ENCODE peak calls at places on chromosomes 6 and 20, in five cellular contexts. V is MM.1S, J is BJ, Q is psoas muscle, P is AG10803. Z is an unnamed sample.

GRCh38 chr6:167779123-167779992 is 47.4 kb upstream of the AFDN start:
- DNase-seq in P (no peak), Q (no peak), J (no peak), V (no peak), Z (no peak)

GRCh38 chr20:64188682-64189529 is 24.7 kb downstream of the MYT1 start:
- DNase-seq in V (no peak), Q (no peak), P (peak), J (no peak), Z (no peak)

GRCh38 chr20:58716476-58717277 is 24.1 kb downstream of the NPEPL1 start:
- DNase-seq in J (no peak), V (no peak), Q (peak), P (no peak), Z (no peak)

GRCh38 chr6:45922728-45923351 is 92.8 kb downstream of the CLIC5 start:
- DNase-seq in J (no peak), Q (peak), V (peak), P (peak), Z (peak)

GRCh38 chr6:142385352-142385751 is 83.5 kb downstream of the ADGRG6 start:
- DNase-seq in J (no peak), Q (no peak), V (no peak), P (no peak), Z (no peak)

GRCh38 chr6:73854998-73855718 is 159.2 kb downstream of the CD109 start:
- DNase-seq in V (peak), J (no peak), Q (no peak), P (peak), Z (peak)

GRCh38 chr20:48530957-48531356 is 296.8 kb downstream of the PREX1 start:
- DNase-seq in P (no peak), Q (no peak), J (no peak), V (no peak), Z (no peak)

GRCh38 chr20:37392441-37393195 is 46.7 kb downstream of the SRC start:
- DNase-seq in J (no peak), Q (peak), V (peak), P (no peak), Z (no peak)

GRCh38 chr20:46084805-46085792 is 4.7 kb downstream of the NCOA5 start:
- DNase-seq in V (no peak), P (peak), J (no peak), Q (no peak), Z (no peak)

GRCh38 chr6:21309791-21310190 is 283.8 kb upstream of the SOX4 start:
- DNase-seq in V (no peak), J (no peak), Q (no peak), P (no peak), Z (no peak)

GRCh38 chr20:13692802-13693736 is 54.3 kb upstream of the TASP1 start:
- DNase-seq in J (no peak), P (no peak), V (no peak), Q (no peak), Z (no peak)
- H3K4me3 ChIP-seq in J (no peak), P (no peak), V (no peak), Q (no peak), Z (no peak)

GRCh38 chr6:43855247-43855646 is 85.2 kb downstream of the VEGFA start:
- DNase-seq in P (no peak), V (no peak), Q (no peak), J (no peak), Z (no peak)

GRCh38 chr6:43859213-43859612 is 89.2 kb downstream of the VEGFA start:
- DNase-seq in V (no peak), J (no peak), P (no peak), Q (peak), Z (no peak)

GRCh38 chr6:43853066-43853650 is 83.1 kb downstream of the VEGFA start:
- DNase-seq in V (no peak), Q (no peak), J (no peak), P (peak), Z (no peak)

GRCh38 chr6:43858161-43859153 is 88.4 kb downstream of the VEGFA start:
- DNase-seq in V (no peak), P (no peak), J (no peak), Q (peak), Z (no peak)

GRCh38 chr6:43856005-43856765 is 86.2 kb downstream of the VEGFA start:
- DNase-seq in J (no peak), Q (peak), P (peak), V (no peak), Z (no peak)
- TF ChIP-seq CTCF in J (peak), Q (peak), P (peak), V (no peak), Z (peak)

GRCh38 chr6:26200918-26201721 is 113.9 kb downstream of the HFE start:
- DNase-seq in J (no peak), V (no peak), Q (no peak), P (no peak), Z (no peak)
- H3K4me3 ChIP-seq in J (no peak), V (no peak), Q (no peak), P (no peak), Z (no peak)

DNA sequence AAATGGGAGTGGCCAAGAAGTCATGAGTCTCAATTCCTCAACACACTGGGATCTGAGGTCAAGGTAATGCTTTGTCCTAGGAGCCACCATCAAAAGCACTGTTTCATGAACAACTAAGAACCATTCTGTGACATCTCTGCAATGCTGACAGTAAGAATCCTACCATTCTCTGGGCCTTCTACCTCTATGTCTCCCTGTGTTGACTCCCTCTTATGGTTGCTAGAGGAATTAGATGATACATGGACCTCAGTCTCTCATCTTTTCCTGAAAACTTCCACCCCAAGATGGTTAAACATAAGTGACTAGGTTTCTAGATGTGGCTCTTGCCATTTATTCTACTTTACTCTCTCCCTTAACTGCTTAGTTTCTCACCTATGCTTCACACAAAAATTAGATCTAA is 9.1 kb downstream of the MTRF1L start:
- DNase-seq in Q (no peak), J (no peak), V (no peak), P (no peak), Z (no peak)
- TF ChIP-seq CTCF in Q (no peak), J (no peak), V (peak), P (no peak), Z (no peak)

Z was measured in AG09309.